ENCODE peak calls at places on chromosomes 1 and 21, in seven cellular contexts. P is neural progenitor cell, J is MM.1S, T is GM10248, E is bronchial epithelial cell, I is cardiac muscle cell, A is AG10803. B is an unnamed sample.

GRCh38 chr21:14825405-14826032 is 239.3 kb downstream of the NRIP1 start:
- DNase-seq in T (peak; percentile 36), A (no peak), I (no peak), J (peak; percentile 73), E (no peak), P (no peak), B (no peak)

GRCh38 chr1:29643281-29643680 is 407.0 kb downstream of the PTPRU start:
- DNase-seq in T (no peak), J (no peak), I (no peak), A (no peak), P (no peak), E (no peak), B (no peak)

GRCh38 chr21:44466996-44467858 is 11.9 kb downstream of the LRRC3 start:
- DNase-seq in J (no peak), I (no peak), T (no peak), P (no peak), E (no peak), A (no peak), B (no peak)

GRCh38 chr1:168504064-168504837 is 39.5 kb downstream of the XCL2 start:
- DNase-seq in J (no peak), P (no peak), A (peak; percentile 97), I (no peak), T (peak; percentile 19), E (peak; percentile 97), B (no peak)

GRCh38 chr1:50967416-50968020 is 2.5 kb upstream of the CDKN2C start:
- DNase-seq in P (no peak), T (peak; percentile 25), I (no peak), A (peak; percentile 56), J (no peak), E (no peak), B (no peak)

GRCh38 chr1:151819951-151820623 is 11.5 kb downstream of the RORC start:
- DNase-seq in A (no peak), I (no peak), T (no peak), J (no peak), E (peak; percentile 73), P (no peak), B (no peak)

GRCh38 chr1:229691362-229691761 is 65.3 kb downstream of the URB2 start:
- DNase-seq in J (no peak), P (no peak), T (no peak), A (no peak), I (no peak), E (no peak), B (no peak)

GRCh38 chr1:212287261-212287895 is 2.2 kb downstream of the PPP2R5A start:
- DNase-seq in A (no peak), E (no peak), P (peak; percentile 10), T (no peak), J (no peak), I (no peak), B (no peak)

GRCh38 chr1:175024773-175025172 is 1.5 kb upstream of the MRPS14 start:
- DNase-seq in I (no peak), E (no peak), T (no peak), P (no peak), A (no peak), J (no peak), B (no peak)

GRCh38 chr1:160056648-160057169 is 13.3 kb downstream of the KCNJ10 start:
- DNase-seq in J (no peak), A (no peak), T (no peak), I (no peak), E (no peak), P (no peak), B (no peak)

GRCh38 chr1:208243851-208244583 is at the start of gene PLXNA2:
- DNase-seq in I (peak; percentile 90), E (peak; percentile 60), J (peak; percentile 94), P (peak; percentile 91), T (peak; percentile 57), A (peak; percentile 65), B (peak; percentile 83)

GRCh38 chr1:151134396-151134795 is 12.0 kb downstream of the SEMA6C start:
- DNase-seq in A (no peak), I (no peak), J (no peak), P (no peak), E (no peak), T (no peak), B (no peak)

GRCh38 chr1:12473596-12474329 is 144.2 kb downstream of the DHRS3 start:
- DNase-seq in P (no peak), I (no peak), J (no peak), T (no peak), E (no peak), A (peak; percentile 26), B (no peak)

GRCh38 chr1:50878434-50878833 is 81.6 kb downstream of the FAF1 start:
- DNase-seq in T (no peak), I (no peak), P (no peak), A (no peak), E (no peak), J (no peak), B (no peak)

GRCh38 chr1:234839663-234840062 is 229.7 kb upstream of the IRF2BP2 start:
- DNase-seq in A (no peak), E (no peak), I (no peak), P (no peak), T (no peak), J (no peak), B (no peak)

DNA sequence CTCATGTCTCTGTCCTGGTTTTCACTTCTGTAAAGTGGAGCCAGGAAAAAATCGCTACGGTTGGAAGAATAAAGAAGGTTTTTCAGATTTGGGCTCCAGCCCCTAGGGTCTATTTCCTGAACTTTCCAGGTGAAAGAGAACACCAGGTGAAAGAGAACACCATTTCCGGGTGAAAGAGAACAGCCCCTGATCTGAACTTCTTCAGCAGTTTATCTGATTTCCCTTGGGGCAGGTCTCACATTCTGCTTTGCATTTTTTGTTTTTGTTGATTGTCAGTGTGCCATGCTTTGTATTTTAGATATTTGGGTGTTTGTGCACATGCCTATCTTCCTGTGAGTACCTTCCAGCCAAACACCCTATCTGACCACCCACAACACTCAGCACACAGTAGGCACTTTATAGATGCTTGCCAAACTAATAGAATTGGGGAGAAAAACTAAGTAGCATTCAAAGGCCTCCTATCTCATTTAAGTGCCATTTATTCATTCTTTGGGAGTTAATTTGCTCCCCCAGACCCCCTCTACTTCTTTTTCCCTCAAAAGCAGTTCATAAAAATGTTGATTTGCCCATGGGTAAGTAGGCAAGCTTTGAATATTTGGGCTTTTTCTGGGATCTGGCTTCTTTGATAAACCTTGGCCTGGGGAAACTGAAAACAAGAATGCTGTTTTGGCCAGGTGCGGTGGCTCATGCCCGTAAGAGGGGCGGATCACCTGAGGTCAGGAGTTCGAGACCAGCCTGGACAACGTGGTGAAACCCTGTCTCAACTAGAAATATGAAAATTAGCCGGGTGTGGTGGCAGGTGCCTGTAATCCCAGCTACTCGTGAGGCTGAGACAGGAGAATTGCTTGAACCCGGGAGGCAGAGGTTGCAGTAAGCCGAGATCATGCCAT is 2.2 kb downstream of the NAV1 start:
- DNase-seq in E (no peak), J (no peak), A (no peak), P (no peak), I (no peak), T (peak; percentile 5), B (no peak)
- TF ChIP-seq CTCF in E (no peak), J (no peak), A (no peak), P (no peak), I (no peak), T (no peak), B (no peak)

GRCh38 chr1:220127076-220127475 is 33.1 kb downstream of the IARS2 start:
- DNase-seq in A (no peak), E (no peak), T (no peak), I (no peak), P (no peak), J (no peak), B (no peak)
- TF ChIP-seq CTCF in A (no peak), E (no peak), T (no peak), I (no peak), P (no peak), J (no peak), B (no peak)

DNA sequence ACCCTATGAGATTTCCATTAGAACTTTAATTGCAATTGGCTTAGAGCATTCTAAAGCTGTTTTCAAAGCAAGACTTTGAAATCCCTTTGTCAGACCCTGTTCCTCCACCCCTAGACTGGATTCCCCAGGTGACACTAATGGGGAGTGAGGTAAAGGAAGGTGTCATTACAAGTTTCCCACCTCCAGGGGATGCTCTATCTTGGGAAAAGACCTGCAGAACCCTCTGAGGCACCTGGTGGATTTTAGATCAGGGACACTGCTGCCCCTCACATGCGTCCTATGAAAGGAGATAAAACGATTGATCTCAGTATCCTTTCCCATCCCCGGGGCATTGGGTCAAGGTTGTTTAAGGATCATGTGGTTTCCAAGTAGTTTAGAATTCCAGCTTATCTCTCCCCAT is 80.3 kb upstream of the RGS4 start:
- DNase-seq in A (no peak), I (no peak), J (no peak), T (no peak), P (no peak), E (no peak), B (no peak)
- TF ChIP-seq CTCF in A (no peak), I (no peak), J (no peak), T (no peak), P (peak; percentile 35), E (peak; percentile 9), B (no peak)

GRCh38 chr1:190067592-190067991 is 410.1 kb downstream of the BRINP3 start:
- DNase-seq in A (no peak), T (no peak), J (no peak), I (no peak), E (peak; percentile 62), P (no peak), B (no peak)
- TF ChIP-seq CTCF in A (no peak), T (no peak), J (no peak), I (no peak), E (no peak), P (no peak), B (no peak)

GRCh38 chr21:41171210-41171609 is 3.2 kb downstream of the BACE2 start:
- DNase-seq in E (peak; percentile 87), A (no peak), I (no peak), J (no peak), P (no peak), T (no peak), B (no peak)

GRCh38 chr21:41168391-41169257 is 664 bp downstream of the BACE2 start:
- DNase-seq in I (peak; percentile 66), P (peak; percentile 62), E (peak; percentile 35), A (peak; percentile 66), T (peak; percentile 28), J (peak; percentile 27), B (peak; percentile 36)

GRCh38 chr21:41169258-41169576 is 1.3 kb downstream of the BACE2 start:
- DNase-seq in E (no peak), A (no peak), J (no peak), T (no peak), I (no peak), P (no peak), B (no peak)

GRCh38 chr21:41169701-41170100 is 1.7 kb downstream of the BACE2 start:
- DNase-seq in J (no peak), P (no peak), T (no peak), E (no peak), A (no peak), I (no peak), B (no peak)

GRCh38 chr21:41170442-41170841 is 2.5 kb downstream of the BACE2 start:
- DNase-seq in J (peak; percentile 42), T (peak; percentile 37), I (peak; percentile 68), A (peak; percentile 25), P (peak; percentile 64), E (peak; percentile 48), B (peak; percentile 74)
- TF ChIP-seq CTCF in J (peak; percentile 84), T (peak; percentile 28), I (peak; percentile 80), A (peak; percentile 70), P (peak; percentile 77), E (peak; percentile 71), B (peak; percentile 74)

GRCh38 chr1:30984167-30984870 is 75.8 kb upstream of the SDC3 start:
- DNase-seq in A (peak; percentile 65), J (no peak), E (no peak), I (no peak), T (no peak), P (no peak), B (no peak)
- TF ChIP-seq CTCF in A (peak; percentile 46), J (no peak), E (no peak), I (no peak), T (no peak), P (no peak), B (no peak)

GRCh38 chr1:217911908-217912307 is 280.8 kb downstream of the SPATA17 start:
- DNase-seq in E (no peak), A (no peak), I (no peak), T (no peak), P (no peak), J (no peak), B (no peak)
- TF ChIP-seq CTCF in E (no peak), A (no peak), I (no peak), T (no peak), P (peak; percentile 36), J (peak; percentile 12), B (no peak)